ENCODE peak calls at places on chromosomes 13 and 19, in six cellular contexts. E is HCT116, X is H1, V is K562, Z is GM12878, L is HepG2. M is an unnamed sample. For H3K9me3, the result is how much of the 10 kb centered on the place peaks cover.

GRCh38 chr13:40389081-40389641 is 277.3 kb downstream of the FOXO1 start:
- DNase-seq in X (no peak), V (no peak), Z (peak), E (no peak), L (no peak), M (no peak)

GRCh38 chr19:40646564-40647254 is 43.7 kb downstream of the NUMBL start:
- DNase-seq in L (no peak), V (peak), X (no peak), Z (no peak), E (no peak), M (no peak)

GRCh38 chr19:8338835-8339234 is 4.2 kb downstream of the KANK3 start:
- DNase-seq in L (no peak), X (no peak), V (no peak), E (no peak), Z (no peak), M (no peak)

GRCh38 chr13:100399455-100399854 is 189.1 kb downstream of the GGACT start:
- DNase-seq in L (no peak), Z (no peak), V (no peak), X (no peak), E (no peak), M (no peak)

GRCh38 chr19:31597616-31598015 is 248.4 kb upstream of the TSHZ3 start:
- DNase-seq in Z (no peak), X (no peak), V (no peak), E (no peak), L (no peak), M (no peak)

GRCh38 chr19:42115219-42115618 is 17.0 kb downstream of the POU2F2 start:
- DNase-seq in X (no peak), E (no peak), L (no peak), V (no peak), Z (no peak), M (no peak)

GRCh38 chr13:81872581-81872980 is 1531.7 kb upstream of the SPRY2 start:
- DNase-seq in Z (no peak), L (peak), V (no peak), E (peak), X (no peak), M (no peak)

GRCh38 chr19:6662692-6663091 is 7.3 kb downstream of the TNFSF14 start:
- DNase-seq in Z (no peak), L (no peak), V (no peak), X (no peak), E (no peak), M (no peak)

GRCh38 chr19:18426416-18426767 is 7.2 kb downstream of the SSBP4 start:
- DNase-seq in V (no peak), E (no peak), Z (no peak), L (no peak), X (no peak), M (no peak)

GRCh38 chr19:784541-784940 is 12.7 kb upstream of the PTBP1 start:
- DNase-seq in V (no peak), E (no peak), L (no peak), Z (no peak), X (no peak), M (no peak)
- H3K4me3 ChIP-seq in V (no peak), E (peak), L (peak), Z (no peak), X (no peak), M (no peak)

GRCh38 chr19:57578487-57579205 is at the start of gene ZNF416:
- DNase-seq in L (peak), E (peak), X (peak), Z (peak), V (peak), M (peak)
- H3K9me3 ChIP-seq in L (under half), E (under half), X (under half), Z (half or more), V (under half), M (under half)

GRCh38 chr13:34003712-34004111 is 185.8 kb downstream of the RFC3 start:
- DNase-seq in L (no peak), V (no peak), E (no peak), Z (no peak), X (no peak), M (no peak)
- TF ChIP-seq ZNF274 in L (no peak), V (no peak), E (no peak), Z (no peak), X (no peak), M (no peak)

DNA sequence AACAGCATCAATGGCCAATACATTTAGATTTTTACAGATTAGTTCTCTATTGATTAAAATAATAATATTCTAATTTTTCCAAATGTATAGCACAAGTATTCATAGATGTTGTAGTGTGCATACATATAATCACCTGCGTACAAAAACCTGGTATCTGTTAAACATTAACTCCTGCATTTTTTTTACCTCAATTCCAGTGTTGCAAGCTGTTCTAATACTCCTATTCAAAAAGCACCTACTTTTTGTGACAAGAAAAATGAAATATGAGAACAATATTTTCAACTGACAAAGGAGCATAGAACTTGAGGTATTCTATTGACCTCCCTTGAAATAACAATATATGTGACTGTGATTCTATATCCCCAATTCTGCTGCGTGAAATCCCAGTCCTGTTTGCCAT is 422.9 kb upstream of the PCDH20 start:
- DNase-seq in X (no peak), E (no peak), L (no peak), Z (no peak), V (no peak), M (no peak)
- H3K4me3 ChIP-seq in X (no peak), E (no peak), L (no peak), Z (no peak), V (no peak), M (no peak)

DNA sequence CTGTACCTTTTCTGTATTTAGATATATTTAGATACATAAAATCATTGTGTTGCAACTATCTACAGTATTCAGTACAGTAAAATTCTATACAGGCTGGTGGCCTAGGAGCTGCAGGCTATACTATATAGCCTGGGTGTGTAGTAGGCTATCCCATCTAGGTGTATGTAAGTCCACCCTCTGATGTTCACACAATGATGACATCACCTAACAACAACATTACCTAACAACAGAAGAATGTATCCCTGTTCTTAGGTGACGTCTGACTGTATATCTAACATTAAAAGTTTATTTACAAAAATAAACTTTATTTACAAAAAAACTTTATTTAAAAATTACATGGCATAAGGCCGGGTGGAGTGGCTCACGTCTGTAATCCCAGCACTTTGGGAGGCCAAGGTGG is 28.3 kb upstream of the ZFP30 start:
- DNase-seq in X (no peak), Z (no peak), L (no peak), V (no peak), E (no peak), M (no peak)
- H3K9me3 ChIP-seq in X (under half), Z (under half), L (under half), V (under half), E (under half), M (under half)

GRCh38 chr19:13262450-13262849 is 112.2 kb downstream of the IER2 start:
- DNase-seq in V (peak), E (no peak), L (peak), Z (no peak), X (no peak), M (no peak)
- TF ChIP-seq ZNF274 in V (no peak), E (no peak), L (no peak), Z (no peak), X (no peak), M (no peak)

GRCh38 chr19:45613926-45614725 is 12.1 kb upstream of the GPR4 start:
- DNase-seq in X (no peak), V (peak), Z (peak), L (no peak), E (peak), M (no peak)

GRCh38 chr19:45621389-45621788 is 17.8 kb downstream of the EML2 start:
- DNase-seq in E (no peak), Z (no peak), L (no peak), X (no peak), V (no peak), M (no peak)

GRCh38 chr19:45621976-45622503 is 17.2 kb downstream of the EML2 start:
- DNase-seq in V (no peak), Z (no peak), X (no peak), L (no peak), E (no peak), M (no peak)

GRCh38 chr19:45615795-45616708 is 14.0 kb upstream of the GPR4 start:
- DNase-seq in E (peak), L (peak), X (peak), V (peak), Z (peak), M (peak)

GRCh38 chr19:45616709-45617027 is 14.7 kb upstream of the GPR4 start:
- DNase-seq in E (no peak), V (no peak), X (no peak), L (no peak), Z (no peak), M (no peak)
- H3K4me3 ChIP-seq in E (peak), V (peak), X (peak), L (no peak), Z (no peak), M (peak)